ENCODE peak calls at places on chromosomes 12 and 14, in eight cellular contexts. W is dorsolateral prefrontal cortex, H is NCI-H1092, T is lower leg skin, S is uterus, Q is posterior vena cava, I is ACHN, L is esophagus squamous epithelium. P is an unnamed sample.

GRCh38 chr14:70901218-70901772 is 6.0 kb upstream of the PCNX1 start:
- DNase-seq in W (no peak), H (no peak), L (no peak), S (no peak), I (no peak), Q (no peak), T (no peak), P (no peak)

GRCh38 chr12:104680506-104680905 is 223.8 kb downstream of the CHST11 start:
- DNase-seq in S (no peak), H (no peak), T (no peak), L (no peak), Q (no peak), I (no peak), W (no peak), P (no peak)

GRCh38 chr14:63398952-63399351 is 80.2 kb upstream of the GPHB5 start:
- DNase-seq in I (no peak), S (no peak), T (no peak), Q (no peak), L (no peak), H (no peak), W (no peak), P (no peak)

GRCh38 chr14:64706552-64707193 is 2.4 kb downstream of the PLEKHG3 start:
- DNase-seq in I (no peak), Q (no peak), T (no peak), W (peak), H (no peak), S (no peak), L (no peak), P (no peak)

GRCh38 chr14:95318870-95319311 is 817 bp downstream of the CLMN start:
- DNase-seq in Q (peak), W (no peak), L (no peak), H (no peak), T (no peak), S (peak), I (no peak), P (no peak)

GRCh38 chr12:59615392-59616165 is 19.8 kb downstream of the SLC16A7 start:
- DNase-seq in W (no peak), L (no peak), T (no peak), I (no peak), S (no peak), Q (no peak), H (no peak), P (no peak)

GRCh38 chr12:12505544-12506501 is 56.8 kb downstream of the DUSP16 start:
- DNase-seq in L (no peak), T (peak), H (no peak), S (peak), I (peak), Q (no peak), W (no peak), P (no peak)

GRCh38 chr12:68317047-68317667 is 15.0 kb downstream of the MDM1 start:
- DNase-seq in S (peak), H (peak), I (peak), L (no peak), Q (no peak), T (no peak), W (no peak), P (peak)

GRCh38 chr12:59596232-59597143 is 659 bp downstream of the SLC16A7 start:
- DNase-seq in W (peak), T (peak), H (peak), Q (peak), I (peak), S (peak), L (peak), P (peak)

GRCh38 chr12:65619018-65619417 is 205.3 kb upstream of the HMGA2 start:
- DNase-seq in L (no peak), W (no peak), I (no peak), Q (no peak), S (no peak), T (no peak), H (no peak), P (no peak)

GRCh38 chr12:69900720-69901131 is 75.7 kb downstream of the MYRFL start:
- DNase-seq in S (peak), L (peak), Q (no peak), I (peak), T (peak), H (peak), W (peak), P (peak)

GRCh38 chr12:9869307-9870161 is at the start of gene CLEC2B:
- DNase-seq in S (peak), H (no peak), W (no peak), Q (no peak), T (no peak), I (peak), L (no peak), P (no peak)

GRCh38 chr12:7068994-7069346 is 8.5 kb downstream of the C1S start:
- DNase-seq in T (no peak), Q (no peak), L (no peak), I (no peak), W (no peak), H (no peak), S (no peak), P (no peak)

GRCh38 chr12:120115066-120115465 is 1.5 kb downstream of the RAB35 start:
- DNase-seq in I (no peak), S (no peak), H (no peak), T (no peak), L (no peak), Q (no peak), W (no peak), P (no peak)

GRCh38 chr14:99958380-99958779 is 106.8 kb upstream of the EVL start:
- DNase-seq in Q (no peak), L (no peak), T (no peak), I (no peak), H (no peak), W (no peak), S (no peak), P (no peak)

GRCh38 chr14:94458096-94458495 is 5.5 kb upstream of the SERPINA11 start:
- DNase-seq in Q (no peak), T (no peak), L (no peak), W (no peak), S (no peak), H (no peak), I (no peak), P (no peak)

GRCh38 chr14:73133795-73134194 is 2.5 kb upstream of the PSEN1 start:
- DNase-seq in S (no peak), W (no peak), H (no peak), T (no peak), I (no peak), Q (no peak), L (no peak), P (no peak)

GRCh38 chr14:69077841-69078240 is 75.1 kb downstream of the DCAF5 start:
- DNase-seq in Q (no peak), W (no peak), H (no peak), T (no peak), S (no peak), I (peak), L (no peak), P (no peak)

GRCh38 chr12:131830335-131831020 is 2.3 kb downstream of the MMP17 start:
- DNase-seq in S (peak), L (no peak), H (peak), I (peak), Q (peak), W (peak), T (peak), P (peak)

GRCh38 chr12:88856201-88856600 is 275.9 kb upstream of the KITLG start:
- DNase-seq in H (no peak), L (no peak), T (no peak), Q (no peak), S (no peak), I (no peak), W (no peak), P (no peak)

GRCh38 chr12:42987216-42987631 is 397.7 kb upstream of the PRICKLE1 start:
- DNase-seq in H (no peak), S (no peak), Q (no peak), L (no peak), W (no peak), T (no peak), I (no peak), P (no peak)

GRCh38 chr14:104342435-104343293 is 204.3 kb downstream of the KIF26A start:
- DNase-seq in I (no peak), H (no peak), T (no peak), S (peak), W (peak), Q (peak), L (no peak), P (no peak)

GRCh38 chr12:45730842-45731336 is 1.4 kb downstream of the ARID2 start:
- DNase-seq in I (peak), H (no peak), Q (no peak), L (no peak), S (no peak), T (no peak), W (no peak), P (no peak)

GRCh38 chr14:77094672-77095284 is 3.3 kb upstream of the CIPC start:
- DNase-seq in W (peak), S (peak), H (peak), T (peak), I (peak), Q (peak), L (no peak), P (peak)

GRCh38 chr12:45660330-45660729 is 69.2 kb upstream of the ARID2 start:
- DNase-seq in I (peak), L (no peak), Q (no peak), W (no peak), H (no peak), S (no peak), T (no peak), P (peak)

GRCh38 chr12:118190266-118190665 is 54.3 kb downstream of the PEBP1 start:
- DNase-seq in H (no peak), I (no peak), T (no peak), S (no peak), Q (no peak), L (no peak), W (no peak), P (no peak)

GRCh38 chr14:52951730-52952481 is 1.1 kb upstream of the FERMT2 start:
- DNase-seq in T (peak), H (no peak), W (peak), L (no peak), Q (no peak), S (peak), I (peak), P (peak)

GRCh38 chr12:112555621-112556233 is 137.0 kb downstream of the PTPN11 start:
- DNase-seq in W (no peak), H (no peak), I (no peak), S (no peak), L (no peak), Q (no peak), T (no peak), P (no peak)

GRCh38 chr14:65025818-65026217 is 39.1 kb downstream of the FNTB start:
- DNase-seq in W (no peak), L (no peak), Q (no peak), S (no peak), T (no peak), I (no peak), H (no peak), P (no peak)

GRCh38 chr12:79681008-79681590 is 9.7 kb downstream of the PAWR start:
- DNase-seq in Q (no peak), H (no peak), T (no peak), L (no peak), I (peak), W (no peak), S (no peak), P (no peak)

GRCh38 chr12:131140697-131141096 is 187.0 kb downstream of the ADGRD1 start:
- DNase-seq in T (no peak), H (no peak), L (no peak), Q (no peak), I (no peak), W (no peak), S (no peak), P (no peak)

GRCh38 chr12:13210543-13211190 is 14.1 kb downstream of the EMP1 start:
- DNase-seq in Q (no peak), W (no peak), I (no peak), H (no peak), S (no peak), L (no peak), T (no peak), P (no peak)

GRCh38 chr14:93832665-93833064 is 44.4 kb upstream of the PRIMA1 start:
- DNase-seq in I (no peak), Q (no peak), L (no peak), S (no peak), T (no peak), H (peak), W (no peak), P (no peak)

GRCh38 chr12:8887285-8887715 is 27.0 kb upstream of the PHC1 start:
- DNase-seq in W (no peak), T (no peak), Q (no peak), S (no peak), L (no peak), I (no peak), H (no peak), P (no peak)

GRCh38 chr12:14186193-14186502 is 179.3 kb upstream of the ATF7IP start:
- DNase-seq in H (no peak), I (no peak), L (no peak), W (no peak), Q (no peak), S (no peak), T (no peak), P (no peak)

GRCh38 chr14:97010491-97011160 is 213.4 kb downstream of the VRK1 start:
- DNase-seq in H (no peak), Q (no peak), L (no peak), S (no peak), I (no peak), T (no peak), W (no peak), P (no peak)

P was measured in HCT116.